ENCODE peak calls at places on chromosomes 5 and 9, in five cellular contexts. T, W, L, Y and G are unnamed samples.

GRCh38 chr5:154470949-154471870 is 6.8 kb downstream of the HAND1 start:
- DNase-seq in T (no peak), W (no peak), L (no peak), Y (peak), G (no peak)

GRCh38 chr5:125478599-125478998 is 732.2 kb upstream of the ZNF608 start:
- DNase-seq in T (no peak), W (no peak), L (no peak), Y (no peak), G (no peak)

GRCh38 chr5:149162401-149163084 is 21.2 kb downstream of the ABLIM3 start:
- DNase-seq in T (no peak), W (peak), L (no peak), Y (peak), G (no peak)

GRCh38 chr5:57219386-57219785 is 45.5 kb downstream of the GPBP1 start:
- DNase-seq in T (no peak), W (no peak), L (no peak), Y (peak), G (no peak)

GRCh38 chr5:179375966-179376365 is 30.7 kb upstream of the ADAMTS2 start:
- DNase-seq in T (no peak), W (no peak), L (peak), Y (no peak), G (no peak)

GRCh38 chr5:57313716-57314115 is 139.9 kb downstream of the GPBP1 start:
- DNase-seq in T (peak), W (no peak), L (no peak), Y (no peak), G (no peak)

GRCh38 chr5:152689275-152689711 is 284.2 kb upstream of the NMUR2 start:
- DNase-seq in T (no peak), W (peak), L (no peak), Y (no peak), G (no peak)

GRCh38 chr5:83430130-83431010 is 41.2 kb upstream of the VCAN start:
- DNase-seq in T (peak), W (peak), L (no peak), Y (peak), G (no peak)

GRCh38 chr9:131839281-131840084 is 99.6 kb upstream of the RAPGEF1 start:
- DNase-seq in T (peak), W (peak), L (no peak), Y (no peak), G (no peak)

GRCh38 chr5:171249460-171249859 is 59.6 kb upstream of the TLX3 start:
- DNase-seq in T (no peak), W (no peak), L (no peak), Y (no peak), G (no peak)

GRCh38 chr5:178114325-178115135 is 1.2 kb downstream of the N4BP3 start:
- DNase-seq in T (no peak), W (no peak), L (no peak), Y (no peak), G (no peak)

GRCh38 chr5:141003791-141004601 is 37.7 kb downstream of the PCDHAC2 start:
- DNase-seq in T (no peak), W (no peak), L (no peak), Y (peak), G (no peak)

GRCh38 chr5:104084896-104085295 is 522.3 kb upstream of the NUDT12 start:
- DNase-seq in T (no peak), W (no peak), L (no peak), Y (no peak), G (no peak)

GRCh38 chr5:82307431-82307830 is 29.3 kb upstream of the RPS23 start:
- DNase-seq in T (peak), W (peak), L (no peak), Y (no peak), G (peak)

GRCh38 chr5:175800656-175801081 is 70.7 kb upstream of the CPLX2 start:
- DNase-seq in T (peak), W (peak), L (no peak), Y (peak), G (no peak)

GRCh38 chr5:124808842-124809268 is 62.4 kb upstream of the ZNF608 start:
- DNase-seq in T (no peak), W (no peak), L (no peak), Y (no peak), G (no peak)

GRCh38 chr5:114176356-114176755 is 185.5 kb upstream of the KCNN2 start:
- DNase-seq in T (peak), W (peak), L (no peak), Y (no peak), G (no peak)

GRCh38 chr9:112333639-112334318 is 360 bp upstream of the PTBP3 start:
- DNase-seq in T (peak), W (peak), L (peak), Y (peak), G (peak)

GRCh38 chr5:115419794-115420585 is 123.5 kb upstream of the CCDC112 start:
- DNase-seq in T (peak), W (peak), L (no peak), Y (peak), G (peak)

GRCh38 chr5:65108786-65109743 is 340.3 kb downstream of the CWC27 start:
- DNase-seq in T (no peak), W (peak), L (no peak), Y (no peak), G (no peak)

GRCh38 chr5:158763217-158763616 is 336.5 kb downstream of the EBF1 start:
- DNase-seq in T (no peak), W (no peak), L (no peak), Y (no peak), G (no peak)

DNA sequence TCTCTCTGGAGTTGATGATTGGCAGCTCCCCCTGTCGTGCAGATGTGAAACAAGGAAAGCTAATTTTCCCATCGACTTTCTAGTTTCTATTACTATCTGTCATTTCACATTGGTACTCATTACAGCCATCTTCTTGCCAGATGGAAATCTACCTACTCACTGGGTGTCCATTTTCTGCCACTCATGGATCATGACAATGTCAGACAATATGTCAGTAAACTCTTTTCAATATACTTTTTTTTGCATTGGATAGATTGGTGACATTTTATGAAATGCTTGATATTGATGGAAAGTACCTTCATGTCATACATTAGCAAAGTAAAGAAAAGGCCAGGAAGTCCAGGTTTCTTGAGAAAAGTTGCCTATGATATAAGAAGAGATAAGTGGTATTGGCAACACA is 223.4 kb downstream of the KCTD16 start:
- DNase-seq in T (no peak), W (no peak), L (no peak), Y (no peak), G (no peak)
- TF ChIP-seq CTCF in T (no peak), W (no peak), L (no peak), Y (no peak), G (no peak)

GRCh38 chr5:36876965-36877666 is 547 bp downstream of the NIPBL start:
- DNase-seq in T (peak), W (peak), L (peak), Y (peak), G (no peak)
- TF ChIP-seq CTCF in T (no peak), W (no peak), L (no peak), Y (no peak), G (no peak)

GRCh38 chr5:132221781-132222648 is 5.6 kb downstream of the P4HA2 start:
- DNase-seq in T (peak), W (peak), L (no peak), Y (no peak), G (peak)
- TF ChIP-seq CTCF in T (peak), W (no peak), L (no peak), Y (no peak), G (peak)

GRCh38 chr5:18037718-18038117 is 403.5 kb downstream of the TAF11L14 start:
- DNase-seq in T (no peak), W (no peak), L (no peak), Y (no peak), G (no peak)

DNA sequence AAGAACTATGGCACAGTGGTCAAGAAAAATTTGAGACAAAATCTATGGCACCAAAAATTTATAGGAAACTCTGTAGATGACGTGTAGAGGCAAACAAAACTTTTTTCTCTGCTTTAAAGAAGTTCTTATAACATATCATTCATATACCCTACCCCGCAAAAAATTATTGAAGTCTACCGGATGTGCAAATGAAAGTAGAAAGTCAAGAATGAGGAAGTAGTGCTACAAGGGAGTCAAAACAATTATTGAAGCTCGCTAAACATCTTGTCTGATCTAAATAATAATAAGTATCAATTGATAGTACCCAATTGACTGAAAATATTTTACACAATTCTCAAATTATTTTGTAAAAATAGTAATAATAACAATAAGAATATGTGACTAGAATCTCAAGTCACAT is 398.5 kb downstream of the TAF11L14 start:
- DNase-seq in T (no peak), W (no peak), L (no peak), Y (no peak), G (no peak)
- TF ChIP-seq CTCF in T (no peak), W (no peak), L (no peak), Y (no peak), G (no peak)

DNA sequence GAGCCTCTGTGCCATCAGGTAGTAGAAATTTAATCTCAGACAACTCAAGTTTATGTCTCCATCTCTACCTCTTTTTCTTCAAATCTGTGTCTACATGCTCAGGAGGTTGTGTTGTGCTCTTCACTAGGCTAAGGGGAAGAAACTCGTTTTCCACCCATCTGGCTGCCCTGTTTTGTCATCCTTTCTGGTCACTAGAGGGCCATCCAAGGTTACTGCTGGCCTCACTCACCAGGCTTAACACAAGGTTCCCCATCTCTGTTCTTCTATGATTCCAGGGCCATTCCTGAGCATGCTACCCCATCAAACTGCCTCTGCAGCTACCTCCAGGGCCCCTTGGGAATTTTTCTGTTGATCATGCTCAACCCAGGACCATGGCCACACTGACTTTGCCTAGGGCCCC is 213.3 kb upstream of the FBXL7 start:
- DNase-seq in T (peak), W (no peak), L (no peak), Y (no peak), G (no peak)
- TF ChIP-seq CTCF in T (no peak), W (no peak), L (peak), Y (no peak), G (peak)

DNA sequence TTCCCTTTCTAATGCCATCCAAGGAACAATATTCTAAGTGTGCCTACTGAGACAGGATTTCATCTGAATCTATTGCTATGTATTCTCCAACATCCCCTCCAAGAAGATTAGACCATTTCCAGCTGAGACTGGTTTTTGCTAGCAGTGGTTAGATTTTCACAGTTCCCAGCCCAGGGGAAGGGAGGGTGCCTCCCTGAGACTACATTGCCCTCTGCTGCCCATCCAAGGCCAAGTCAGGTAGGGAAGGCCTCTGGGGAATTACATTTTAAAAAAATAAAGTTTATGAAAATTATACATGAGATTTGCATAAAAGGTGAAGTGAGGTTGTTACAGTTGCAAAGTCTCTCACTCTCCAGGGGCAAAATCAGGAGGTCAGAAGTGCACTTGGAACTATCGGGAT is 28.0 kb upstream of the SYK start:
- DNase-seq in T (no peak), W (no peak), L (no peak), Y (no peak), G (no peak)
- TF ChIP-seq CTCF in T (peak), W (peak), L (peak), Y (peak), G (no peak)